ENCODE peak calls at places on chromosomes 2 and 18, in seven cellular contexts. E, H, T, Q, G, R and A are unnamed samples.

GRCh38 chr2:204357175-204357695 is 188.0 kb upstream of the PARD3B start:
- DNase-seq in T (no peak), G (no peak), E (no peak), R (no peak), H (no peak), Q (no peak), A (no peak)

GRCh38 chr2:14516844-14517243 is 115.7 kb upstream of the LRATD1 start:
- DNase-seq in E (no peak), T (no peak), Q (peak), H (peak), R (no peak), G (peak), A (no peak)

GRCh38 chr2:29562319-29562718 is 359.1 kb downstream of the ALK start:
- DNase-seq in G (no peak), R (no peak), H (no peak), E (no peak), T (no peak), Q (no peak), A (no peak)

GRCh38 chr2:30249354-30249753 is 18.0 kb downstream of the LBH start:
- DNase-seq in T (no peak), H (no peak), G (no peak), R (no peak), Q (no peak), E (no peak), A (no peak)

GRCh38 chr2:43049836-43050796 is 176.3 kb downstream of the ZFP36L2 start:
- DNase-seq in E (peak), H (no peak), T (no peak), G (no peak), Q (no peak), R (no peak), A (no peak)

GRCh38 chr2:50065845-50066244 is 911.5 kb upstream of the FSHR start:
- DNase-seq in E (no peak), H (no peak), G (no peak), R (no peak), Q (no peak), T (no peak), A (no peak)

GRCh38 chr2:218859994-218860831 is 608 bp downstream of the WNT6 start:
- DNase-seq in G (no peak), Q (no peak), R (no peak), T (no peak), H (no peak), E (peak), A (no peak)

GRCh38 chr2:204315236-204315662 is 230.0 kb upstream of the PARD3B start:
- DNase-seq in Q (no peak), T (no peak), E (no peak), G (no peak), R (no peak), H (peak), A (no peak)

GRCh38 chr2:226495466-226496161 is 304.0 kb downstream of the IRS1 start:
- DNase-seq in E (no peak), R (no peak), G (no peak), Q (no peak), T (no peak), H (no peak), A (no peak)

GRCh38 chr2:10407841-10408648 is 40.1 kb downstream of the ODC1 start:
- DNase-seq in H (peak), G (peak), Q (peak), E (peak), T (peak), R (peak), A (peak)

GRCh38 chr2:3597567-3597966 is 2.7 kb downstream of the COLEC11 start:
- DNase-seq in Q (peak), E (no peak), G (no peak), R (no peak), T (no peak), H (no peak), A (peak)

GRCh38 chr2:65625982-65626381 is 193.6 kb upstream of the SPRED2 start:
- DNase-seq in G (no peak), T (no peak), Q (no peak), E (no peak), H (no peak), R (no peak), A (no peak)

GRCh38 chr2:200778038-200778437 is 33.7 kb upstream of the BZW1 start:
- DNase-seq in H (no peak), E (no peak), T (no peak), R (no peak), Q (no peak), G (no peak), A (no peak)

GRCh38 chr18:22790545-22791415 is 142.3 kb upstream of the RBBP8 start:
- DNase-seq in Q (no peak), R (no peak), E (no peak), T (no peak), H (no peak), G (no peak), A (no peak)

GRCh38 chr18:8800041-8800441 is 94.7 kb downstream of the MTCL1 start:
- DNase-seq in T (no peak), G (peak), E (no peak), H (peak), Q (no peak), R (no peak), A (no peak)

GRCh38 chr18:28208712-28209265 is 31.9 kb upstream of the CDH2 start:
- DNase-seq in G (no peak), E (no peak), H (no peak), R (no peak), T (no peak), Q (no peak), A (no peak)

GRCh38 chr18:6086731-6087130 is 191.4 kb upstream of the TMEM200C start:
- DNase-seq in H (peak), T (no peak), G (no peak), Q (no peak), E (no peak), R (no peak), A (no peak)

GRCh38 chr2:191931332-191931731 is 84.4 kb upstream of the CAVIN2 start:
- DNase-seq in G (no peak), Q (peak), H (no peak), T (no peak), E (no peak), R (no peak), A (no peak)

GRCh38 chr2:177397501-177398289 is 5.1 kb downstream of the AGPS start:
- DNase-seq in Q (peak), E (no peak), H (peak), G (peak), T (peak), R (no peak), A (no peak)

GRCh38 chr2:63310614-63311013 is 260.0 kb downstream of the OTX1 start:
- DNase-seq in R (no peak), E (no peak), H (no peak), Q (no peak), T (no peak), G (no peak), A (no peak)

GRCh38 chr2:46873632-46874068 is 42.0 kb downstream of the MCFD2 start:
- DNase-seq in R (peak), E (peak), T (peak), G (peak), H (peak), Q (no peak), A (no peak)

GRCh38 chr2:137525644-137526190 is 438.6 kb upstream of the HNMT start:
- DNase-seq in R (no peak), Q (no peak), E (no peak), T (no peak), H (no peak), G (no peak), A (no peak)

GRCh38 chr2:37417321-37417720 is 72.9 kb downstream of the QPCT start:
- DNase-seq in E (no peak), Q (no peak), T (no peak), R (no peak), H (peak), G (no peak), A (no peak)

GRCh38 chr18:36314098-36314497 is 16.6 kb downstream of the FHOD3 start:
- DNase-seq in E (no peak), H (peak), Q (peak), R (no peak), G (no peak), T (no peak), A (no peak)

GRCh38 chr2:54725343-54726099 is 2.1 kb downstream of the EML6 start:
- DNase-seq in H (no peak), Q (no peak), R (no peak), G (no peak), E (no peak), T (no peak), A (no peak)

GRCh38 chr2:10773841-10774341 is 38.7 kb downstream of the PDIA6 start:
- DNase-seq in R (no peak), T (no peak), G (no peak), E (no peak), Q (no peak), H (no peak), A (no peak)

GRCh38 chr2:98809878-98810587 is 79.1 kb upstream of the MGAT4A start:
- DNase-seq in E (no peak), G (no peak), R (no peak), Q (no peak), T (no peak), H (no peak), A (no peak)

GRCh38 chr2:5520352-5520996 is 171.7 kb upstream of the SOX11 start:
- DNase-seq in R (no peak), Q (no peak), H (no peak), T (no peak), G (no peak), E (no peak), A (no peak)

GRCh38 chr18:57959278-57959677 is 84.7 kb upstream of the NEDD4L start:
- DNase-seq in R (no peak), G (peak), E (no peak), T (peak), H (peak), Q (peak), A (peak)

GRCh38 chr2:151862688-151863087 is 34.5 kb upstream of the ARL5A start:
- DNase-seq in E (no peak), Q (peak), T (no peak), H (no peak), R (no peak), G (no peak), A (peak)

GRCh38 chr18:1408331-1408835 is 503.7 kb downstream of the ADCYAP1 start:
- DNase-seq in R (no peak), E (no peak), H (no peak), T (no peak), Q (no peak), G (no peak), A (no peak)

GRCh38 chr18:31497711-31498449 is at the start of gene DSG2:
- DNase-seq in Q (peak), T (no peak), R (no peak), H (peak), G (no peak), E (no peak), A (peak)

GRCh38 chr2:66251520-66251919 is 183.4 kb upstream of the MEIS1 start:
- DNase-seq in H (no peak), E (no peak), R (no peak), Q (no peak), G (no peak), T (no peak), A (no peak)

GRCh38 chr2:70799706-70800105 is 9.3 kb upstream of the FIGLA start:
- DNase-seq in Q (no peak), E (no peak), T (no peak), R (no peak), H (no peak), G (no peak), A (no peak)

GRCh38 chr18:49666045-49666444 is 104.2 kb downstream of the LIPG start:
- DNase-seq in E (no peak), Q (no peak), H (peak), R (no peak), G (peak), T (no peak), A (no peak)

GRCh38 chr18:34023471-34023870 is 201.2 kb downstream of the NOL4 start:
- DNase-seq in T (no peak), R (no peak), E (no peak), H (no peak), G (no peak), Q (no peak), A (no peak)

GRCh38 chr2:160516547-160517365 is 23.1 kb upstream of the RBMS1 start:
- DNase-seq in H (peak), R (no peak), Q (peak), E (no peak), T (no peak), G (no peak), A (no peak)

GRCh38 chr18:47397671-47398319 is 146.3 kb upstream of the SKOR2 start:
- DNase-seq in T (no peak), E (no peak), Q (peak), R (no peak), G (no peak), H (peak), A (peak)

GRCh38 chr2:233240897-233241296 is 10.6 kb upstream of the ATG16L1 start:
- DNase-seq in R (no peak), Q (peak), G (no peak), E (no peak), T (no peak), H (no peak), A (peak)

GRCh38 chr2:120552800-120553471 is 182.7 kb upstream of the GLI2 start:
- DNase-seq in Q (peak), H (peak), G (no peak), R (peak), T (no peak), E (peak), A (peak)

DNA sequence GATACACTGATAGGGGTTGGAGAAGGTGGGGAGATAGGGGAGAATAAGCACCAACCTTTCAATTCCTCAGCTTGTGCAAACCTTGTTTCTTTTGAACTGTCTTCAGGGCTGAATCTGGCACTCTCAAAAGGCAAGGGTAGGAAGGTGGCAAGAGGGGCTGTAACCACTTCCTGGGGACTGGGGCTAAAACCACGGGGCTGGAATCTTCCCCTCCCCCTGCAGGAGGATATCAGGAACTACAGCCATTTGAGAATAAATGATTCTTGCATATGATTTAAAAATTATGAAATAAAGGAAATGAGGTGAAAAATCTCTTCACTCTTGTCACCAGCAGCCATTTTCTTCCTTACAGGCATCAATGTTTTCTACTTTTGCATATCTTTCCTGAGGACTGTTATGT is 50.8 kb downstream of the ATOH8 start:
- DNase-seq in R (no peak), T (no peak), G (no peak), H (peak), E (no peak), Q (peak), A (peak)
- TF ChIP-seq CTCF in R (no peak), T (peak), G (peak), H (peak), E (peak), Q (peak), A (peak)

DNA sequence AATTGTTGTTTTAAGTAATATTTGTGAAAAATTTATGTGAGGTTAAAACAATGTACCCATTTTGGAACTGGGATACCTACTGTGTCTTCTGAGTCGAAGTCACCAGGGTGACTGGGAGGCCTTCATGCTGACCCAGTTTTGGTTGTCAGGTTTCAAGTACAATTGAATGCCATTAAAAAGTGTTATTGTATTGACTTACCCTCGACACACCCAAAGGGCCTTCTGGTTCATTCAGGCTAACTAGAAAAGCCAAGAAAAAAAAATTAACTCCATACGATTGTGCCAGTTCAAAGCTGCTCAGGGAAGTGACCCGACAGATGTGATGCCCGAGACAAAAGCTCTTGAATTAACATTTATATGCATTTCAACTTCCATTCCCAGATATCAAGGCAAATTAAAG is 190.0 kb downstream of the ST6GAL2 start:
- DNase-seq in Q (no peak), T (no peak), H (no peak), R (no peak), G (no peak), E (no peak), A (no peak)
- TF ChIP-seq CTCF in Q (no peak), T (no peak), H (no peak), R (no peak), G (no peak), E (no peak), A (no peak)

GRCh38 chr2:239275037-239275685 is 125.7 kb downstream of the HDAC4 start:
- DNase-seq in G (peak), H (peak), R (peak), E (peak), Q (peak), T (peak), A (peak)
- TF ChIP-seq CTCF in G (no peak), H (no peak), R (no peak), E (no peak), Q (no peak), T (peak), A (no peak)

GRCh38 chr2:96342085-96342484 is 6.5 kb downstream of the NCAPH start:
- DNase-seq in G (peak), R (no peak), Q (peak), H (peak), E (no peak), T (peak), A (no peak)

GRCh38 chr2:96345868-96346452 is 10.4 kb downstream of the NCAPH start:
- DNase-seq in G (no peak), H (no peak), Q (no peak), R (no peak), T (no peak), E (no peak), A (no peak)

GRCh38 chr2:96347395-96347794 is 11.8 kb downstream of the NCAPH start:
- DNase-seq in E (no peak), R (no peak), H (no peak), G (no peak), Q (no peak), T (no peak), A (no peak)

GRCh38 chr2:96344011-96344410 is 8.4 kb downstream of the NCAPH start:
- DNase-seq in G (no peak), E (no peak), R (no peak), T (no peak), Q (peak), H (no peak), A (peak)

GRCh38 chr2:96345403-96345802 is 9.8 kb downstream of the NCAPH start:
- DNase-seq in Q (no peak), H (no peak), E (no peak), T (no peak), R (no peak), G (no peak), A (no peak)
- TF ChIP-seq CTCF in Q (no peak), H (peak), E (no peak), T (no peak), R (no peak), G (peak), A (peak)

GRCh38 chr18:45526120-45526841 is 89.0 kb upstream of the SLC14A2 start:
- DNase-seq in H (peak), Q (no peak), R (no peak), T (no peak), E (no peak), G (no peak), A (no peak)
- TF ChIP-seq CTCF in H (peak), Q (no peak), R (no peak), T (peak), E (peak), G (no peak), A (no peak)

GRCh38 chr2:8480936-8481335 is 200.9 kb upstream of the ID2 start:
- DNase-seq in E (peak), T (no peak), Q (no peak), R (no peak), G (no peak), H (no peak), A (no peak)

GRCh38 chr2:8477511-8478132 is 204.2 kb upstream of the ID2 start:
- DNase-seq in T (no peak), Q (peak), H (no peak), E (peak), R (no peak), G (no peak), A (no peak)

GRCh38 chr2:8481463-8482009 is 200.3 kb upstream of the ID2 start:
- DNase-seq in T (no peak), Q (peak), R (no peak), E (peak), G (no peak), H (no peak), A (no peak)

GRCh38 chr2:8478133-8478793 is 203.6 kb upstream of the ID2 start:
- DNase-seq in H (no peak), T (no peak), Q (peak), G (no peak), E (peak), R (no peak), A (no peak)

DNA sequence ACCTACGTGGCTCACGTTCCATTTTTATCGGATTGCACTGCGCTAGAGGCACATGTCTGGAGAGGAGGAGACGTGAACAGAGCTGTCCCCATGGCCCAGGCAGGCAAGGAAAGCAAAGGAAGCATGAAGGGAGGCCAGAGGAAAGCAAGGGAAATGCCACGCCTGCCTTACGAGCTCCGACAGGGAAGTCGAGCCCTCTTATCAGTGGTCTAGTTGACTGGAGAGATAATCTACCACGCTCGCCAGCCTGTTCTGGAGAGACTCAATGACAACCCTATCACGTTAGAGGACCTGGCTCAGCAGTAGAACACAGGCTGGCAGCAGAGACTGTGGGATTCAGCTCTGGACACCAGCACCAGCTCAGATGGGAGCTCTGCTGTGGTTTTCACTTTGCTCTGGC is 202.6 kb upstream of the ID2 start:
- DNase-seq in H (no peak), E (peak), G (no peak), T (no peak), R (no peak), Q (no peak), A (no peak)
- TF ChIP-seq CTCF in H (no peak), E (no peak), G (no peak), T (no peak), R (no peak), Q (no peak), A (no peak)

GRCh38 chr2:108182489-108182888 is 57.3 kb upstream of the SULT1C3 start:
- DNase-seq in G (no peak), R (no peak), T (no peak), E (no peak), H (peak), Q (peak), A (no peak)
- TF ChIP-seq CTCF in G (no peak), R (no peak), T (no peak), E (no peak), H (peak), Q (peak), A (no peak)

DNA sequence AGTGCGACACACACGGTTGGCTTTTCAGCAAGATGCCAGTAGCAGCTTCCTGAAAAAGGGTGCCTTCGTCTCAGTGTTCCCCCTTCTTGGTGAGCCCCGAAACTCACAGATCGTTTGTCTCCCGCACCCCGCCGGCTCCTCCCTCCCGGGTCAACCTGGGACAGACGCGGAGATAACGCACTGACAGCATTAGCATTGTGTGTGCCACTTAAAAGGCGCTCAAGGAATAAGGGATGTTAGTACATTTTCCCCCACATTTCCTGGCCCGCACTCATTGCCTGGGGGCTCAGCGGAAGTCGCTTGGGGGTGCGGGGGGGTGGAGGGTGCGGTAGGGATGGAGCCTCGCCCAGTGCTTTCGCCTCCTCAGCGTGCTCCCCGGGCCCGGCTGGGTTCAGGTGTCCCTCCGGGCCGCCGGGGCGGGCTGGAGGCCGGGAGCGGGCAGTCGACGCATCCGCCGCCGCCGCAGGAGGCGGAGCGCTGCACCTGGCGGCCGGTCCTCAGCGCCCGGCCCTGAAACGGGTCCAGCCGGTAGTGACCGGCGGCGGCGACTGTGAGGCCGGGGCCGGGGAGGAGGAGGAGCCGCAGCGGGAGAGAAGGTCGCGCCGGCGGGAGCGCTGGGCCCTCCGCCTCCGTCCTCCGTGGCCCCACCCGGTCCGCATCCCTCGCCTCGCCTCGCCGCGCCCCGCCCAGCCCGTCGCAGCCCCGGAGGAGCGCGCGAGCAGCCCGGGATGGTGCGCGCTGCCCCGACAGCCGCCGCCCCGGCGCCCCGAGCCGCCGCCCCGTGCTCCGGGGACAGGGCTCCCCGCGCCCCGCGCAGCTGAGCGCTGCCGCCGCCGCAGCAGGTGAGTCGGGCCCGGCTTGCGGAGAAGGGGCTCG is at the start of gene MFSD6:
- DNase-seq in R (no peak), G (no peak), Q (peak), H (no peak), T (no peak), E (no peak), A (peak)
- TF ChIP-seq CTCF in R (no peak), G (no peak), Q (no peak), H (no peak), T (no peak), E (no peak), A (no peak)